ENCODE peak calls at places on chromosomes 16 and 17, in seven cellular contexts. One of them, this sample, is unnamed.

GRCh38 chr17:44353656-44354331 is 8.7 kb downstream of the GRN start:
- DNase-seq in left ventricle myocardium superior: peak
- DNase-seq in amygdala: no peak
- DNase-seq in stimulated activated CD8-positive, alpha-beta memory T cell treated with anti-CD3 and anti-CD28 coated beads, Interleukin-4, amount 100 ng/mL, for 4 hours: no peak
- DNase-seq in stimulated activated CD4-positive, alpha-beta T cell treated with anti-CD3 and anti-CD28 coated beads, Interleukin-15, amount 100 ng/mL, for 1 hour: no peak
- DNase-seq in hepatic stellate cell: peak
- DNase-seq in cardiac fibroblast: no peak
- DNase-seq in this sample: no peak

GRCh38 chr16:22728167-22728836 is 85.7 kb upstream of the HS3ST2 start:
- DNase-seq in left ventricle myocardium superior: no peak
- DNase-seq in amygdala: no peak
- DNase-seq in stimulated activated CD8-positive, alpha-beta memory T cell treated with anti-CD3 and anti-CD28 coated beads, Interleukin-4, amount 100 ng/mL, for 4 hours: no peak
- DNase-seq in stimulated activated CD4-positive, alpha-beta T cell treated with anti-CD3 and anti-CD28 coated beads, Interleukin-15, amount 100 ng/mL, for 1 hour: no peak
- DNase-seq in hepatic stellate cell: no peak
- DNase-seq in cardiac fibroblast: no peak
- DNase-seq in this sample: no peak

GRCh38 chr17:61739002-61739401 is 124.3 kb downstream of the BRIP1 start:
- DNase-seq in left ventricle myocardium superior: no peak
- DNase-seq in amygdala: no peak
- DNase-seq in stimulated activated CD8-positive, alpha-beta memory T cell treated with anti-CD3 and anti-CD28 coated beads, Interleukin-4, amount 100 ng/mL, for 4 hours: no peak
- DNase-seq in stimulated activated CD4-positive, alpha-beta T cell treated with anti-CD3 and anti-CD28 coated beads, Interleukin-15, amount 100 ng/mL, for 1 hour: no peak
- DNase-seq in hepatic stellate cell: no peak
- DNase-seq in cardiac fibroblast: no peak
- DNase-seq in this sample: no peak

GRCh38 chr17:76697702-76698465 is 12.9 kb downstream of the MXRA7 start:
- DNase-seq in left ventricle myocardium superior: peak
- DNase-seq in amygdala: no peak
- DNase-seq in stimulated activated CD8-positive, alpha-beta memory T cell treated with anti-CD3 and anti-CD28 coated beads, Interleukin-4, amount 100 ng/mL, for 4 hours: no peak
- DNase-seq in stimulated activated CD4-positive, alpha-beta T cell treated with anti-CD3 and anti-CD28 coated beads, Interleukin-15, amount 100 ng/mL, for 1 hour: no peak
- DNase-seq in hepatic stellate cell: peak
- DNase-seq in cardiac fibroblast: peak
- DNase-seq in this sample: no peak

GRCh38 chr16:85335584-85336492 is 223.6 kb upstream of the CIBAR2 start:
- DNase-seq in left ventricle myocardium superior: no peak
- DNase-seq in amygdala: no peak
- DNase-seq in stimulated activated CD8-positive, alpha-beta memory T cell treated with anti-CD3 and anti-CD28 coated beads, Interleukin-4, amount 100 ng/mL, for 4 hours: no peak
- DNase-seq in stimulated activated CD4-positive, alpha-beta T cell treated with anti-CD3 and anti-CD28 coated beads, Interleukin-15, amount 100 ng/mL, for 1 hour: no peak
- DNase-seq in hepatic stellate cell: no peak
- DNase-seq in cardiac fibroblast: no peak
- DNase-seq in this sample: no peak

GRCh38 chr17:57856792-57857620 is 7.2 kb upstream of the MRPS23 start:
- DNase-seq in left ventricle myocardium superior: no peak
- DNase-seq in amygdala: no peak
- DNase-seq in stimulated activated CD8-positive, alpha-beta memory T cell treated with anti-CD3 and anti-CD28 coated beads, Interleukin-4, amount 100 ng/mL, for 4 hours: no peak
- DNase-seq in stimulated activated CD4-positive, alpha-beta T cell treated with anti-CD3 and anti-CD28 coated beads, Interleukin-15, amount 100 ng/mL, for 1 hour: no peak
- DNase-seq in hepatic stellate cell: no peak
- DNase-seq in cardiac fibroblast: no peak
- DNase-seq in this sample: no peak

GRCh38 chr17:7836596-7837374 is 2.8 kb downstream of the KDM6B start:
- DNase-seq in left ventricle myocardium superior: peak
- DNase-seq in amygdala: peak
- DNase-seq in stimulated activated CD8-positive, alpha-beta memory T cell treated with anti-CD3 and anti-CD28 coated beads, Interleukin-4, amount 100 ng/mL, for 4 hours: no peak
- DNase-seq in stimulated activated CD4-positive, alpha-beta T cell treated with anti-CD3 and anti-CD28 coated beads, Interleukin-15, amount 100 ng/mL, for 1 hour: no peak
- DNase-seq in hepatic stellate cell: peak
- DNase-seq in cardiac fibroblast: peak
- DNase-seq in this sample: peak

GRCh38 chr17:32933881-32934280 is 5.9 kb downstream of the TMEM98 start:
- DNase-seq in left ventricle myocardium superior: no peak
- DNase-seq in amygdala: no peak
- DNase-seq in stimulated activated CD8-positive, alpha-beta memory T cell treated with anti-CD3 and anti-CD28 coated beads, Interleukin-4, amount 100 ng/mL, for 4 hours: no peak
- DNase-seq in stimulated activated CD4-positive, alpha-beta T cell treated with anti-CD3 and anti-CD28 coated beads, Interleukin-15, amount 100 ng/mL, for 1 hour: no peak
- DNase-seq in hepatic stellate cell: no peak
- DNase-seq in cardiac fibroblast: no peak
- DNase-seq in this sample: no peak

GRCh38 chr17:40852378-40852777 is 14.6 kb downstream of the KRT12 start:
- DNase-seq in left ventricle myocardium superior: no peak
- DNase-seq in amygdala: no peak
- DNase-seq in stimulated activated CD8-positive, alpha-beta memory T cell treated with anti-CD3 and anti-CD28 coated beads, Interleukin-4, amount 100 ng/mL, for 4 hours: no peak
- DNase-seq in stimulated activated CD4-positive, alpha-beta T cell treated with anti-CD3 and anti-CD28 coated beads, Interleukin-15, amount 100 ng/mL, for 1 hour: no peak
- DNase-seq in hepatic stellate cell: no peak
- DNase-seq in cardiac fibroblast: no peak
- DNase-seq in this sample: no peak

This sample was measured in GM12865.